ENCODE peak calls at places on chromosome 19, in four cellular contexts. P is DND-41, C is fibroblast of pulmonary artery, R is esophagus muscularis mucosa. B is an unnamed sample.

GRCh38 chr19:15316498-15316897 is 15.8 kb downstream of the BRD4 start:
- DNase-seq in P (no peak), C (no peak), R (no peak), B (no peak)

GRCh38 chr19:3986260-3987041 is 1.2 kb upstream of the EEF2 start:
- DNase-seq in P (peak), C (peak), R (no peak), B (peak)

GRCh38 chr19:39671739-39672363 is 16.1 kb downstream of the LGALS16 start:
- DNase-seq in P (peak), C (peak), R (peak), B (no peak)

GRCh38 chr19:29277107-29277506 is 64.2 kb upstream of the UQCRFS1 start:
- DNase-seq in P (peak), C (no peak), R (no peak), B (no peak)

GRCh38 chr19:43527860-43528622 is 1.0 kb upstream of the ETHE1 start:
- DNase-seq in P (no peak), C (no peak), R (no peak), B (no peak)

GRCh38 chr19:55369651-55370304 is 485 bp downstream of the IL11 start:
- DNase-seq in P (no peak), C (peak), R (no peak), B (peak)

GRCh38 chr19:2970201-2970838 is 7.0 kb upstream of the TLE6 start:
- DNase-seq in P (no peak), C (peak), R (no peak), B (no peak)

GRCh38 chr19:35986664-35987570 is 8.1 kb upstream of the SDHAF1 start:
- DNase-seq in P (no peak), C (no peak), R (no peak), B (no peak)

GRCh38 chr19:15210323-15210774 is 9.6 kb upstream of the NOTCH3 start:
- DNase-seq in P (no peak), C (peak), R (no peak), B (no peak)

GRCh38 chr19:17281391-17282304 is at the start of gene ANKLE1:
- DNase-seq in P (no peak), C (peak), R (no peak), B (peak)

GRCh38 chr19:29329460-29330134 is 116.6 kb upstream of the UQCRFS1 start:
- DNase-seq in P (peak), C (no peak), R (peak), B (no peak)

GRCh38 chr19:45935267-45935666 is 20.7 kb upstream of the NANOS2 start:
- DNase-seq in P (no peak), C (no peak), R (no peak), B (no peak)

GRCh38 chr19:2355168-2356035 is 4.7 kb upstream of the TMPRSS9 start:
- DNase-seq in P (peak), C (no peak), R (no peak), B (no peak)

GRCh38 chr19:41871573-41872383 is 5.3 kb upstream of the CD79A start:
- DNase-seq in P (peak), C (no peak), R (no peak), B (no peak)

GRCh38 chr19:40542197-40542859 is 34.3 kb upstream of the SHKBP1 start:
- DNase-seq in P (no peak), C (peak), R (peak), B (peak)

GRCh38 chr19:1355974-1356865 is 27.5 kb upstream of the NDUFS7 start:
- DNase-seq in P (no peak), C (peak), R (no peak), B (no peak)

DNA sequence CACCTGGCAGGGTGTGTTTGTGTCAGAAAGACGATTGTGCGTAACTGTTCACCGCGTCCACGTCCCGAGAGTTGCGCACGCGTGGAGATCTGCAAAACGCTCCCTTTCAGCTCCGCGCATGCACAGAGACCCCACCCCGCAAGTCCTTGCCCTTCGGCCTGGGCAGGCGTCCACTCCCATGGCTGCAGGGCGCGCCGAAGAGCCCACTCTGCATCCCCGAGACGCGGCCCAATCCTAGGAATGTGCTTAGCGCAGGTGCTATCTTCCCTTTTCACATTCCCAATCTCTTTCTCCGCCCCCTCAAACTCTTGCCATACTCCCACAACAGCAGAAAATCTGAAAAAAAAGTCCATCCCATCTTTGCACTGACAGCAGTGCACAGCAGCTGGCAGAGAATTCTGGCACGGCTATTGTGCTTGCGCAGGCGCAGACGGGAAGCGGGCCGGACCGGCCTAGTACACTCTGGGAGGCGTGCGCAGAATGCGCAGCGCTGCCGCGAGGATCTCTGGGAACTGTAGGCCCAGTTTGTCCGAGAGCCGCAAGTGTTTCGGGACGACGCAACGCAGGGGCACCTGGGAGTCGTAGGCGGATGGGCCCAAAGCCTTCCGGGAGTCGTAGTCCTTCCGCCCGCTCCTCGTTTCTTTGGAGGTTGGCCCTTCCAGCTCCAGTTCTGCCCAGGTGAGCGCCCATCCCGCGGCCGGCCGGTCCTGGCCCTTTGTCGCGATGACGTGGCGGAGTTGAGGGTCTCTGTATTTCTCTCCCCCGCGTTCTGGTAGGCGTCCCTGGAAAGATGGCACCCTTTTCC is 23.1 kb downstream of the ZNF175 start:
- DNase-seq in P (peak), C (peak), R (peak), B (peak)
- TF ChIP-seq CTCF in P (no peak), C (no peak), R (no peak), B (no peak)

GRCh38 chr19:22422220-22422619 is at the start of gene ZNF98:
- DNase-seq in P (no peak), C (peak), R (no peak), B (peak)
- H3K4me3 ChIP-seq in P (no peak), C (no peak), R (peak), B (peak)

DNA sequence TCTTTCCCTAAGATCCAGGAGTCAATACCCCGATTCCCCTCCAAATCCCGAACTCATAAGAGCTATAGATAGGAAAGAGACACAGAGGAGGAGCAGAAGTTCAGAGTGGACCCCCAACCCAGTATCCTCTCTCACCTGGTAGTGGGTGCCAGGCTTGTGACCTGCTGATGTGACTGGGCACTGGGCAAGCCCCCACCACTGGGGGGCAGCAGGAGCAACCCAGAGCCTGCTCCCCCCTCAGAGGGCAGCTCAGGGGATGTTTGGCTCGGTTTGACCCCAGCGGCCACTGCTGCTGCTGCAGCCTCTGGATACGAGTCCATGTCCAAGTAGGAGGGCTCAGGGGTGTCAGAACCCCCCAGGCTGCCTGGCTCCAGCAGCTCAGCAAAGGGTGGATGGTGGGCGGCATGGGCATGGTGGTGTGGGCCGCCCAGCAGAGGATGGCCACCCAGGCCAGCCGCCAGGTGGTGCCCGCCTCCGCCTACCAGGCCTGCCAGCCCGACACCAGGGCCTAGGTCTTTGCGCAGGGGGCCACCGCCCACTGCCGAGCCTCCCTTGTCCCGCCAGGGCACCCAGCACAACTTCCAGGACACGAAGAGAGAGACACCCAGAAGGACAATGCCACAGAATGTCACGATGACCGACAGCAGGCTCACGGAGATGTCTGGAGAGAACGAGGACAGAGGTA is 7.4 kb downstream of the SYT3 start:
- DNase-seq in P (no peak), C (no peak), R (no peak), B (no peak)
- TF ChIP-seq CTCF in P (no peak), C (no peak), R (no peak), B (no peak)

GRCh38 chr19:48617146-48617937 is 1.6 kb downstream of the RPL18 start:
- DNase-seq in P (no peak), C (no peak), R (no peak), B (peak)
- H3K4me3 ChIP-seq in P (peak), C (peak), R (peak), B (peak)

B was measured in pancreas.